ENCODE peak calls at places on chromosomes 2 and 18, in five cellular contexts. V, B, I, Z and Y are unnamed samples.
A peak's percentile ranks its signal among the peaks of the same experiment; 100 is the strongest.

GRCh38 chr18:35478520-35479435 is 19.0 kb downstream of the INO80C start:
- DNase-seq in V (peak; percentile 59), B (no peak), I (peak; percentile 99), Z (no peak), Y (peak; percentile 81)

GRCh38 chr2:39730276-39730675 is 48.8 kb downstream of the THUMPD2 start:
- DNase-seq in V (no peak), B (no peak), I (no peak), Z (no peak), Y (no peak)

GRCh38 chr2:142581491-142581890 is 296.0 kb upstream of the KYNU start:
- DNase-seq in V (no peak), B (no peak), I (no peak), Z (no peak), Y (no peak)

GRCh38 chr2:12300019-12300602 is 416.6 kb upstream of the TRIB2 start:
- DNase-seq in V (no peak), B (no peak), I (peak; percentile 81), Z (no peak), Y (no peak)

GRCh38 chr18:69725009-69725408 is 222.7 kb downstream of the CD226 start:
- DNase-seq in V (no peak), B (no peak), I (no peak), Z (peak; percentile 4), Y (no peak)

GRCh38 chr2:78780321-78780720 is 245.2 kb upstream of the REG3G start:
- DNase-seq in V (no peak), B (peak; percentile 24), I (no peak), Z (no peak), Y (no peak)

GRCh38 chr2:109032229-109032800 is 43.3 kb upstream of the EDAR start:
- DNase-seq in V (peak; percentile 32), B (no peak), I (no peak), Z (no peak), Y (no peak)

GRCh38 chr2:224869601-224870000 is 153.4 kb upstream of the CCDC195 start:
- DNase-seq in V (no peak), B (no peak), I (peak; percentile 70), Z (no peak), Y (no peak)

GRCh38 chr2:79855264-79856006 is 342.6 kb downstream of the CTNNA2 start:
- DNase-seq in V (no peak), B (no peak), I (no peak), Z (no peak), Y (no peak)

GRCh38 chr18:51519571-51519970 is 322.1 kb upstream of the MEX3C start:
- DNase-seq in V (no peak), B (no peak), I (peak; percentile 34), Z (no peak), Y (no peak)

GRCh38 chr2:43898958-43899346 is 60.2 kb downstream of the ABCG8 start:
- DNase-seq in V (no peak), B (peak; percentile 47), I (no peak), Z (no peak), Y (no peak)

GRCh38 chr2:15982285-15982967 is 42.1 kb downstream of the MYCN start:
- DNase-seq in V (no peak), B (no peak), I (no peak), Z (no peak), Y (no peak)

GRCh38 chr2:204931562-204931961 is 386.3 kb downstream of the PARD3B start:
- DNase-seq in V (no peak), B (no peak), I (no peak), Z (no peak), Y (no peak)

GRCh38 chr18:50653402-50654093 is 93.7 kb downstream of the MAPK4 start:
- DNase-seq in V (no peak), B (no peak), I (no peak), Z (no peak), Y (no peak)

GRCh38 chr2:226660524-226660923 is 139.1 kb downstream of the IRS1 start:
- DNase-seq in V (no peak), B (no peak), I (peak; percentile 33), Z (no peak), Y (no peak)

GRCh38 chr2:24418166-24418843 is 58.0 kb upstream of the ITSN2 start:
- DNase-seq in V (no peak), B (no peak), I (peak; percentile 58), Z (no peak), Y (no peak)

GRCh38 chr2:241950878-241951331 is 81.4 kb downstream of the RTP5 start:
- DNase-seq in V (peak; percentile 77), B (peak; percentile 52), I (peak; percentile 60), Z (no peak), Y (peak; percentile 60)

GRCh38 chr18:5720132-5720531 is 175.2 kb downstream of the TMEM200C start:
- DNase-seq in V (no peak), B (no peak), I (no peak), Z (no peak), Y (no peak)

GRCh38 chr2:221518201-221518936 is 53.7 kb downstream of the EPHA4 start:
- DNase-seq in V (no peak), B (no peak), I (peak; percentile 43), Z (no peak), Y (no peak)

GRCh38 chr2:179331066-179331465 is 66.4 kb upstream of the SESTD1 start:
- DNase-seq in V (no peak), B (no peak), I (no peak), Z (no peak), Y (no peak)

GRCh38 chr2:181656450-181657261 is at the start of gene CERKL:
- DNase-seq in V (peak; percentile 41), B (peak; percentile 87), I (peak; percentile 31), Z (no peak), Y (peak; percentile 26)

GRCh38 chr2:138831154-138831553 is 51.0 kb upstream of the NXPH2 start:
- DNase-seq in V (no peak), B (no peak), I (peak; percentile 11), Z (no peak), Y (no peak)

GRCh38 chr2:142629193-142629592 is 248.3 kb upstream of the KYNU start:
- DNase-seq in V (no peak), B (no peak), I (peak; percentile 9), Z (no peak), Y (no peak)

GRCh38 chr18:45059695-45060094 is 379.0 kb downstream of the SETBP1 start:
- DNase-seq in V (no peak), B (no peak), I (peak; percentile 88), Z (no peak), Y (peak; percentile 21)

GRCh38 chr18:13989209-13989608 is 73.9 kb upstream of the MC2R start:
- DNase-seq in V (no peak), B (no peak), I (no peak), Z (no peak), Y (no peak)

GRCh38 chr2:40760071-40760666 is 308.3 kb upstream of the SLC8A1 start:
- DNase-seq in V (peak; percentile 4), B (no peak), I (peak; percentile 71), Z (no peak), Y (peak; percentile 34)

GRCh38 chr2:176130153-176130916 is 830 bp downstream of the HOXD8 start:
- DNase-seq in V (no peak), B (peak; percentile 50), I (peak; percentile 14), Z (no peak), Y (peak; percentile 71)

GRCh38 chr2:66346241-66346664 is 88.7 kb upstream of the MEIS1 start:
- DNase-seq in V (no peak), B (no peak), I (peak; percentile 46), Z (no peak), Y (no peak)

GRCh38 chr2:15271941-15272340 is 289.2 kb downstream of the NBAS start:
- DNase-seq in V (no peak), B (no peak), I (no peak), Z (no peak), Y (no peak)

GRCh38 chr2:36512705-36513104 is 85.3 kb downstream of the FEZ2 start:
- DNase-seq in V (no peak), B (no peak), I (no peak), Z (no peak), Y (no peak)

GRCh38 chr2:145207884-145208283 is 688.0 kb upstream of the ZEB2 start:
- DNase-seq in V (no peak), B (no peak), I (no peak), Z (no peak), Y (no peak)

GRCh38 chr2:231399853-231400667 is 4.5 kb downstream of the B3GNT7 start:
- DNase-seq in V (no peak), B (no peak), I (no peak), Z (no peak), Y (peak; percentile 45)

GRCh38 chr2:28958689-28959088 is 22.4 kb upstream of the TOGARAM2 start:
- DNase-seq in V (peak; percentile 33), B (peak; percentile 61), I (peak; percentile 74), Z (no peak), Y (peak; percentile 48)

GRCh38 chr2:73852020-73852419 is 23.3 kb downstream of the STAMBP start:
- DNase-seq in V (no peak), B (no peak), I (peak; percentile 83), Z (no peak), Y (peak; percentile 9)